ENCODE peak calls at places on chromosomes 4 and X, in nine cellular contexts. O is PC-3, J is ascending aorta, Y is right lobe of liver, A is neural progenitor cell, N is testis, C is ovary, D is heart left ventricle, F is left ventricle myocardium inferior. H is an unnamed sample. For H3K9me3, the result is how much of the 10 kb centered on the place peaks cover.

GRCh38 chr4:7831330-7831729 is 108.3 kb downstream of the AFAP1 start:
- DNase-seq in F (no peak), O (no peak), C (no peak), J (no peak), A (no peak), Y (no peak), D (peak), N (no peak), H (no peak)

GRCh38 chrX:151780621-151781020 is 46.1 kb downstream of the CNGA2 start:
- DNase-seq in N (no peak), C (no peak), J (no peak), Y (no peak), F (no peak), A (no peak), O (no peak), D (no peak), H (no peak)

GRCh38 chrX:132488819-132489255 is at the start of gene MBNL3:
- DNase-seq in J (no peak), F (peak), N (peak), D (peak), C (peak), O (peak), A (peak), Y (peak), H (peak)

GRCh38 chrX:24790166-24790565 is 96.4 kb downstream of the POLA1 start:
- DNase-seq in O (no peak), D (no peak), Y (no peak), C (no peak), J (no peak), N (no peak), F (no peak), A (no peak), H (no peak)

GRCh38 chr4:151933122-151933827 is 172.5 kb upstream of the GATB start:
- DNase-seq in O (no peak), A (no peak), J (no peak), Y (no peak), C (no peak), F (no peak), N (no peak), D (peak), H (no peak)

GRCh38 chr4:76301068-76301774 is 5.3 kb upstream of the STBD1 start:
- DNase-seq in J (no peak), A (no peak), O (peak), D (no peak), Y (no peak), C (no peak), N (no peak), F (no peak), H (no peak)

GRCh38 chr4:86549163-86549788 is 44.8 kb upstream of the PTPN13 start:
- DNase-seq in N (no peak), Y (no peak), O (peak), C (no peak), D (no peak), A (no peak), F (no peak), J (no peak), H (no peak)

GRCh38 chr4:88619973-88620372 is 27.7 kb downstream of the HERC3 start:
- DNase-seq in F (no peak), O (no peak), D (no peak), J (no peak), N (no peak), A (no peak), C (no peak), Y (no peak), H (no peak)

GRCh38 chrX:110131031-110131430 is 128.1 kb downstream of the TMEM164 start:
- DNase-seq in J (no peak), F (no peak), Y (no peak), D (no peak), N (no peak), O (no peak), A (no peak), C (no peak), H (no peak)

GRCh38 chr4:73508651-73509050 is 27.1 kb downstream of the AFM start:
- DNase-seq in A (no peak), C (no peak), N (no peak), O (peak), F (no peak), J (no peak), Y (no peak), D (no peak), H (no peak)

GRCh38 chr4:33724685-33725084 is 2519.6 kb downstream of the ARAP2 start:
- DNase-seq in N (no peak), C (no peak), J (no peak), D (no peak), A (no peak), O (no peak), Y (no peak), F (no peak), H (no peak)

GRCh38 chr4:88964450-88964849 is 92.5 kb downstream of the FAM13A start:
- DNase-seq in D (no peak), J (no peak), N (no peak), O (peak), Y (no peak), F (no peak), C (no peak), A (no peak), H (no peak)

GRCh38 chr4:27011401-27011800 is 150.8 kb downstream of the STIM2 start:
- DNase-seq in A (no peak), F (no peak), N (no peak), J (no peak), O (peak), Y (no peak), C (no peak), D (no peak), H (no peak)

GRCh38 chrX:64853424-64853823 is 122.8 kb downstream of the ZC4H2 start:
- DNase-seq in O (no peak), J (no peak), Y (no peak), A (no peak), F (no peak), D (no peak), N (no peak), C (no peak), H (no peak)

GRCh38 chr4:112085156-112086035 is 59.9 kb upstream of the FAM241A start:
- DNase-seq in Y (no peak), J (no peak), D (no peak), N (no peak), F (no peak), A (no peak), O (peak), C (no peak), H (no peak)

GRCh38 chr4:152094851-152095700 is 334.3 kb upstream of the GATB start:
- DNase-seq in J (no peak), A (no peak), F (no peak), O (peak), C (no peak), D (no peak), Y (no peak), N (no peak), H (no peak)

GRCh38 chr4:153419673-153420278 is 46.4 kb upstream of the TMEM131L start:
- DNase-seq in F (no peak), Y (no peak), O (no peak), N (no peak), J (no peak), A (no peak), D (no peak), C (no peak), H (no peak)

GRCh38 chrX:118795528-118795927 is 28.1 kb upstream of the ZCCHC12 start:
- DNase-seq in A (no peak), Y (no peak), D (no peak), O (no peak), J (no peak), F (no peak), N (no peak), C (no peak), H (no peak)

GRCh38 chr4:129929052-129929451 is 833.1 kb downstream of the C4orf33 start:
- DNase-seq in F (no peak), C (no peak), D (no peak), Y (no peak), O (peak), J (no peak), N (peak), A (peak), H (no peak)

GRCh38 chr4:4420421-4420820 is 33.5 kb downstream of the NSG1 start:
- DNase-seq in O (no peak), N (no peak), Y (peak), C (no peak), A (no peak), D (no peak), F (no peak), J (no peak), H (no peak)

GRCh38 chrX:132614297-132614696 is 125.5 kb upstream of the MBNL3 start:
- DNase-seq in F (no peak), C (peak), J (no peak), O (peak), D (no peak), A (peak), Y (peak), N (peak), H (no peak)

GRCh38 chrX:147803948-147804347 is 107.8 kb upstream of the FMR1 start:
- DNase-seq in F (no peak), O (peak), Y (no peak), D (no peak), N (peak), C (no peak), A (peak), J (no peak), H (no peak)

GRCh38 chrX:48613502-48614160 is 16.3 kb downstream of the WDR13 start:
- DNase-seq in Y (no peak), A (no peak), C (no peak), N (no peak), F (no peak), J (no peak), O (no peak), D (no peak), H (no peak)

GRCh38 chr4:2150076-2150475 is 90.9 kb downstream of the NAT8L start:
- DNase-seq in N (no peak), Y (no peak), D (no peak), J (no peak), F (no peak), C (no peak), A (no peak), O (no peak), H (no peak)

GRCh38 chr4:163493643-163494359 is 689 bp upstream of the TMA16 start:
- DNase-seq in D (peak), Y (no peak), F (peak), O (no peak), N (peak), A (no peak), J (no peak), C (no peak), H (no peak)

GRCh38 chr4:87497141-87497540 is 32.0 kb downstream of the SPARCL1 start:
- DNase-seq in C (no peak), N (peak), O (peak), D (no peak), J (no peak), F (no peak), Y (no peak), A (peak), H (no peak)

GRCh38 chrX:134971926-134972325 is 18.9 kb upstream of the SMIM10 start:
- DNase-seq in C (no peak), N (no peak), J (no peak), A (no peak), F (no peak), O (no peak), D (no peak), Y (no peak), H (no peak)

GRCh38 chr4:154566639-154567204 is 3.9 kb downstream of the FGB start:
- DNase-seq in C (no peak), N (no peak), J (no peak), O (peak), D (no peak), F (no peak), A (no peak), Y (no peak), H (no peak)

DNA sequence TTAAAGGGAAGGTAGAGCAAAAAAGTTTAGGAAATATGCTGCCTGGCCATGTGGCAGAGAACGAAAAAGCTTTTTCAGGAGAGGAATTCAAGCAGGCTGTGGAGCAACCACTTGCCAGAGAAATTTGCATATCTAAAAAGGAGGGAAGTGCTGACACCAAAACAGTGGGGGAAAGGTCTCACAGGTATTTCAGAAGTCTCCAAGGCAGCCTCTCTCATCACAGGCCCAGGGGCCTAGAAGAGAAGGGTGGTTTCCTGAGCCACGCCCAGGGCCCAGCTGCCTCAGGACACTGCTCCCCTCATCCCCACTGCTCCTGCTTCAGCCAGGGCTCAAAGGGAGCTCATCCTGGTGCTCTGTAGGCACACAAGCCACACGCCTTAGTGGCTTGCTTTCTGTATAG is 29.9 kb upstream of the STS start:
- DNase-seq in C (no peak), D (no peak), J (no peak), Y (no peak), A (no peak), N (no peak), F (no peak), O (no peak), H (no peak)
- H3K9me3 ChIP-seq in C (under half), D (under half), J (under half), Y (under half), A (under half), N (under half), F (under half), O (under half), H (under half)

DNA sequence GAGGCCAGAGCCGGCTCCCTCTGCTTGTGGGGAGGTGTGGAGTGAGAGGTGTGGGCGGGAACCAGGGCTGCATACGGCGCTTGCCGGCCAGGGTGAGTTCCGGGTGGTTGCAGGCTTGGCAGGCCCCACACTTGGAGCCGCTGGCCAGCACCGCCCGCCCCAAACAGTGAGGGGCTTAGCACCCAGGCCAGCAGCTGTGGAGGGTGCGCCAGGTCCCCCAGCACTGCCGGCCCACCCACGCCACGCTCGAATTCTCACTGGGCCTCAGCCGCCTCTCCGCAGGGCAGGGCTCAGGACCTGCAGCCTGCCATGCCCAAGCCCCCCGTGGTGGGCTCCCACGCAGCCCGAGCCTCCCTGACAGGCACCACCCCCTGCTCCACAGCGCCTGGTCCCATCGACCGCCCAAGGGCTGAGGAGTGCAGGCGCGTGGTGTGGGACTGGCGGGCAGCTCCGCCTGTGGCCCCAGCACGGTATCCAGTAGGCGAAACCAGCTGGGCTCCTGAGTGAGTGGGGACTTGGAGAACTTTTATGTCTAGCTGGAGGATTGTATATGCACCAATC is 275.3 kb downstream of the RAPGEF2 start:
- DNase-seq in A (no peak), N (no peak), O (no peak), J (no peak), C (no peak), D (no peak), F (no peak), Y (no peak), H (no peak)
- H3K9me3 ChIP-seq in A (under half), N (under half), O (under half), J (under half), C (under half), D (under half), F (under half), Y (under half), H (under half)

DNA sequence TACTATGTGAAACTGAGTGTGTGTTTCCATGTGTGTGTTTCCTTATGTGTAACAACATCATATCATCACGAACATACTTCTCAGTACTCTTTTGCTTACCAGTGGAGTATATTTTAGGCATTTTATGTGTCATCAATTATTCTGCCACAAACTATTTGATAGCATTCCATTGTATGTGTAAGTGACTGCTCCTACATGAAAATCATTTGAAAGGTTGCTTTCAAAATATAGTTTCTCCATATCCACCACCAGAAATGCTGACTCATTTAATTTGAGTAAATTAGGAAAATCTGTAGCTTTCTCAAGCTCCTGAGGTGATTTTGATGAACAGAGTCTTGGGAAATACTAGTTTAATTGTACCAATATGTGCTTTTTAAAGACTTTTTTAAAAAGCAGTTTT is 376.2 kb downstream of the PCDH18 start:
- DNase-seq in A (no peak), F (no peak), C (no peak), N (no peak), O (peak), Y (no peak), J (no peak), D (no peak), H (no peak)
- H3K9me3 ChIP-seq in A (under half), F (under half), C (under half), N (under half), O (under half), Y (under half), J (under half), D (under half), H (under half)

GRCh38 chr4:63349674-63350025 is 1059.6 kb downstream of the TECRL start:
- DNase-seq in F (no peak), N (peak), D (peak), C (no peak), Y (no peak), J (no peak), O (no peak), A (no peak), H (no peak)
- H3K9me3 ChIP-seq in F (half or more), N (under half), D (under half), C (under half), Y (under half), J (under half), O (under half), A (under half), H (under half)

GRCh38 chr4:168784786-168785461 is 225.1 kb downstream of the CBR4 start:
- DNase-seq in A (peak), O (peak), D (no peak), F (no peak), N (no peak), C (no peak), Y (no peak), J (no peak), H (no peak)
- H3K9me3 ChIP-seq in A (under half), O (under half), D (under half), F (under half), N (under half), C (under half), Y (under half), J (under half), H (under half)

GRCh38 chrX:145923376-145923775 is 105.7 kb downstream of the SLITRK2 start:
- DNase-seq in N (no peak), O (no peak), Y (no peak), C (no peak), F (no peak), A (peak), J (no peak), D (no peak), H (no peak)
- H3K9me3 ChIP-seq in N (under half), O (under half), Y (under half), C (under half), F (under half), A (under half), J (under half), D (under half), H (under half)

GRCh38 chrX:17964871-17965270 is 103.8 kb upstream of the RAI2 start:
- DNase-seq in N (peak), C (no peak), J (no peak), A (no peak), O (no peak), D (no peak), Y (peak), F (no peak), H (no peak)
- H3K9me3 ChIP-seq in N (under half), C (under half), J (under half), A (under half), O (under half), D (under half), Y (under half), F (under half), H (under half)